ENCODE peak calls at places on chromosomes 7 and 10, in five cellular contexts. J is SW480, W is IMR-90, A is skeletal muscle cell, P is T1000. G is an unnamed sample.

GRCh38 chr10:105969884-105970377 is 1194.6 kb downstream of the SORCS1 start:
- DNase-seq in J (no peak), W (no peak), A (no peak), P (no peak), G (no peak)

GRCh38 chr7:99730992-99731391 is 4.0 kb downstream of the CYP3A7 start:
- DNase-seq in J (no peak), W (no peak), A (no peak), P (no peak), G (no peak)

GRCh38 chr7:92987543-92987942 is 130.2 kb downstream of the SAMD9 start:
- DNase-seq in J (no peak), W (peak), A (no peak), P (no peak), G (peak)

GRCh38 chr10:78763651-78764395 is 304.9 kb upstream of the ZMIZ1 start:
- DNase-seq in J (no peak), W (no peak), A (no peak), P (no peak), G (no peak)

GRCh38 chr10:117284726-117285494 is 44.0 kb downstream of the SLC18A2 start:
- DNase-seq in J (no peak), W (no peak), A (no peak), P (no peak), G (no peak)

GRCh38 chr7:84216477-84216876 is 21.9 kb upstream of the SEMA3A start:
- DNase-seq in J (no peak), W (peak), A (no peak), P (no peak), G (no peak)

GRCh38 chr10:88386204-88386877 is 196.8 kb downstream of the RNLS start:
- DNase-seq in J (peak), W (no peak), A (no peak), P (no peak), G (peak)

GRCh38 chr10:33257439-33257838 is 77.0 kb downstream of the NRP1 start:
- DNase-seq in J (no peak), W (no peak), A (no peak), P (no peak), G (no peak)

GRCh38 chr10:6669269-6669859 is 89.3 kb upstream of the PRKCQ start:
- DNase-seq in J (peak), W (peak), A (peak), P (no peak), G (peak)

GRCh38 chr10:18417950-18418527 is 233.3 kb downstream of the NSUN6 start:
- DNase-seq in J (no peak), W (no peak), A (no peak), P (no peak), G (no peak)

GRCh38 chr7:134613623-134614347 is 32.9 kb upstream of the BPGM start:
- DNase-seq in J (no peak), W (peak), A (peak), P (peak), G (peak)

GRCh38 chr7:18552311-18552916 is 56.9 kb downstream of the HDAC9 start:
- DNase-seq in J (no peak), W (peak), A (no peak), P (no peak), G (peak)

GRCh38 chr10:16950686-16951681 is 133.8 kb upstream of the RSU1 start:
- DNase-seq in J (no peak), W (peak), A (no peak), P (no peak), G (peak)

GRCh38 chr10:42941790-42942189 is 135.1 kb upstream of the RET start:
- DNase-seq in J (no peak), W (no peak), A (no peak), P (no peak), G (no peak)

GRCh38 chr7:161786-162185 is 30.6 kb upstream of the FAM20C start:
- DNase-seq in J (no peak), W (no peak), A (no peak), P (no peak), G (no peak)

GRCh38 chr10:27783660-27784059 is 38.0 kb upstream of the MKX start:
- DNase-seq in J (peak), W (peak), A (peak), P (no peak), G (peak)